ENCODE peak calls at places on chromosomes 12 and 14, in four cellular contexts. B is central memory CD4-positive, alpha-beta T cell; O is substantia nigra; R is HEK293T. P is an unnamed sample.

GRCh38 chr12:122063691-122064033 is 14.9 kb upstream of the MLXIP start:
- DNase-seq in B (no peak), O (peak), R (no peak), P (no peak)

GRCh38 chr12:93741741-93742085 is 64.5 kb downstream of the CRADD start:
- DNase-seq in B (no peak), O (no peak), R (no peak), P (peak)

GRCh38 chr14:104299993-104300761 is 161.8 kb downstream of the KIF26A start:
- DNase-seq in B (no peak), O (no peak), R (no peak), P (no peak)

GRCh38 chr14:49959822-49960408 is 67.0 kb downstream of the ARF6 start:
- DNase-seq in B (peak), O (no peak), R (no peak), P (no peak)

GRCh38 chr12:101877816-101878811 is 734 bp downstream of the DRAM1 start:
- DNase-seq in B (no peak), O (no peak), R (peak), P (peak)

GRCh38 chr14:20801726-20802125 is 918 bp downstream of the RNASE1 start:
- DNase-seq in B (no peak), O (peak), R (no peak), P (no peak)

GRCh38 chr14:56310643-56311042 is 192.4 kb downstream of the PELI2 start:
- DNase-seq in B (no peak), O (no peak), R (no peak), P (no peak)

GRCh38 chr12:111443086-111443485 is 37.4 kb downstream of the SH2B3 start:
- DNase-seq in B (no peak), O (no peak), R (no peak), P (no peak)

GRCh38 chr14:95070748-95071435 is 86.4 kb downstream of the DICER1 start:
- DNase-seq in B (no peak), O (no peak), R (no peak), P (no peak)

GRCh38 chr12:76340680-76341435 is 7.4 kb downstream of the BBS10 start:
- DNase-seq in B (no peak), O (no peak), R (no peak), P (no peak)

GRCh38 chr14:101824339-101824727 is 62.8 kb downstream of the PPP2R5C start:
- DNase-seq in B (no peak), O (no peak), R (no peak), P (no peak)

GRCh38 chr14:98226411-98226810 is 1045.6 kb downstream of the BCL11B start:
- DNase-seq in B (no peak), O (no peak), R (no peak), P (no peak)

GRCh38 chr12:27965411-27965810 is 7.1 kb downstream of the PTHLH start:
- DNase-seq in B (no peak), O (no peak), R (no peak), P (no peak)

GRCh38 chr14:56119221-56119967 is 1.2 kb downstream of the PELI2 start:
- DNase-seq in B (peak), O (peak), R (peak), P (peak)

GRCh38 chr14:73397810-73398209 is 60.5 kb downstream of the NUMB start:
- DNase-seq in B (no peak), O (no peak), R (no peak), P (no peak)

GRCh38 chr12:3752096-3752709 is 706 bp downstream of the CRACR2A start:
- DNase-seq in B (peak), O (no peak), R (no peak), P (no peak)

GRCh38 chr12:6166808-6167207 is 33.4 kb upstream of the CD9 start:
- DNase-seq in B (no peak), O (no peak), R (no peak), P (no peak)

GRCh38 chr12:117857632-117858274 is 111.0 kb downstream of the KSR2 start:
- DNase-seq in B (peak), O (no peak), R (peak), P (peak)

GRCh38 chr12:57006809-57007475 is 596 bp upstream of the ZBTB39 start:
- DNase-seq in B (no peak), O (no peak), R (no peak), P (no peak)

GRCh38 chr12:117513353-117513752 is 151.9 kb upstream of the NOS1 start:
- DNase-seq in B (no peak), O (no peak), R (no peak), P (no peak)

GRCh38 chr12:96472384-96472783 is 17.0 kb upstream of the CFAP54 start:
- DNase-seq in B (no peak), O (no peak), R (no peak), P (no peak)

GRCh38 chr14:71597955-71598659 is 334.1 kb upstream of the RGS6 start:
- DNase-seq in B (no peak), O (no peak), R (no peak), P (no peak)

GRCh38 chr12:104340177-104340576 is 36.6 kb downstream of the EID3 start:
- DNase-seq in B (no peak), O (no peak), R (no peak), P (no peak)

P was measured in A549.